ENCODE peak calls at places on chromosomes 12 and 14, in four cellular contexts. One of them, this sample, is unnamed.

GRCh38 chr14:30921788-30922187 is 47.4 kb downstream of the COCH start:
- DNase-seq in HepG2: no peak
- DNase-seq in H1: no peak
- DNase-seq in GM12878: no peak
- DNase-seq in this sample: no peak

GRCh38 chr12:1591029-1591428 is 3.4 kb downstream of the FBXL14 start:
- DNase-seq in GM12878: no peak
- DNase-seq in H1: no peak
- DNase-seq in HepG2: no peak
- DNase-seq in this sample: no peak

GRCh38 chr12:46677749-46678148 is 148.0 kb downstream of the SLC38A4 start:
- DNase-seq in GM12878: no peak
- DNase-seq in H1: no peak
- DNase-seq in HepG2: peak
- DNase-seq in this sample: peak

GRCh38 chr12:48999371-49000131 is at the start of gene DDN:
- DNase-seq in GM12878: no peak
- DNase-seq in HepG2: no peak
- DNase-seq in H1: no peak
- DNase-seq in this sample: no peak

GRCh38 chr12:94426049-94426448 is 33.6 kb downstream of the CEP83 start:
- DNase-seq in HepG2: no peak
- DNase-seq in GM12878: no peak
- DNase-seq in H1: no peak
- DNase-seq in this sample: peak

GRCh38 chr14:68687746-68688145 is 105.1 kb downstream of the ZFP36L1 start:
- DNase-seq in HepG2: no peak
- DNase-seq in H1: no peak
- DNase-seq in GM12878: no peak
- DNase-seq in this sample: no peak

GRCh38 chr12:43836455-43836989 is 641 bp downstream of the TMEM117 start:
- DNase-seq in GM12878: no peak
- DNase-seq in H1: no peak
- DNase-seq in HepG2: peak
- DNase-seq in this sample: no peak

GRCh38 chr14:67514650-67515385 is 18.3 kb upstream of the PLEKHH1 start:
- DNase-seq in HepG2: no peak
- DNase-seq in H1: no peak
- DNase-seq in GM12878: no peak
- DNase-seq in this sample: no peak

GRCh38 chr12:99334737-99335136 is 312.8 kb upstream of the GARIN6 start:
- DNase-seq in GM12878: no peak
- DNase-seq in HepG2: no peak
- DNase-seq in H1: no peak
- DNase-seq in this sample: no peak

GRCh38 chr12:47799357-47799955 is 20.2 kb downstream of the HDAC7 start:
- DNase-seq in HepG2: no peak
- DNase-seq in H1: no peak
- DNase-seq in GM12878: no peak
- DNase-seq in this sample: no peak

GRCh38 chr12:53963434-53964314 is 9.0 kb downstream of the HOXC12 start:
- DNase-seq in GM12878: no peak
- DNase-seq in HepG2: no peak
- DNase-seq in H1: no peak
- DNase-seq in this sample: no peak

GRCh38 chr14:27181304-27181703 is 583.5 kb upstream of the NOVA1 start:
- DNase-seq in GM12878: no peak
- DNase-seq in H1: no peak
- DNase-seq in HepG2: no peak
- DNase-seq in this sample: no peak

GRCh38 chr14:66503532-66503931 is 4.4 kb upstream of the GPHN start:
- DNase-seq in HepG2: no peak
- DNase-seq in H1: no peak
- DNase-seq in GM12878: no peak
- DNase-seq in this sample: no peak

GRCh38 chr14:35365130-35366047 is 39.2 kb downstream of the NFKBIA start:
- DNase-seq in GM12878: no peak
- DNase-seq in HepG2: peak
- DNase-seq in H1: no peak
- DNase-seq in this sample: no peak
- H3K9ac ChIP-seq in GM12878: no peak
- H3K9ac ChIP-seq in HepG2: peak
- H3K9ac ChIP-seq in H1: no peak
- H3K9ac ChIP-seq in this sample: no peak

GRCh38 chr12:70928066-70928465 is 7.5 kb upstream of the PTPRR start:
- DNase-seq in HepG2: no peak
- DNase-seq in GM12878: no peak
- DNase-seq in H1: no peak
- DNase-seq in this sample: no peak

GRCh38 chr12:70927356-70927755 is 6.8 kb upstream of the PTPRR start:
- DNase-seq in HepG2: no peak
- DNase-seq in GM12878: no peak
- DNase-seq in H1: no peak
- DNase-seq in this sample: no peak

GRCh38 chr12:70936414-70936813 is 15.9 kb upstream of the PTPRR start:
- DNase-seq in H1: no peak
- DNase-seq in GM12878: no peak
- DNase-seq in HepG2: no peak
- DNase-seq in this sample: no peak

GRCh38 chr12:70929029-70929428 is 8.5 kb upstream of the PTPRR start:
- DNase-seq in H1: no peak
- DNase-seq in GM12878: no peak
- DNase-seq in HepG2: no peak
- DNase-seq in this sample: no peak

DNA sequence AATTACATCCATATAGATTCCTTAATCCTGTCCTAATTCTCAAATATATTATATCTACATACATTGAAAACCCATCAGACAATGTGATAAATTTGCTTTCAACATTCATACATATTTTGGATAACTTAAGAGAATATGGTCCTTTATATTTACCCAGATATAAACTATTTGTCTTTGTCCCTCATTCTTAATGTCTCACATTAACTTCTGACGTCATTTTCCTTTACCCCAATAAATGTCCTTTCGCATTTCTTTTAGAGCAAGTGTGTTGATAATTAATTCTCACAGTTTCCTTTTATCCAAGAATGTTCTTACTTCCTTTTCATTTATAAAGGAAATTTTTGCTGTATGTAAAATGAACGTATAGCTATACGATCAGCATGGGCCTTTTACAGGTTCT is 12.6 kb upstream of the PTPRR start:
- DNase-seq in H1: no peak
- DNase-seq in GM12878: no peak
- DNase-seq in HepG2: no peak
- DNase-seq in this sample: no peak
- TF ChIP-seq SUZ12 in H1: no peak
- TF ChIP-seq SUZ12 in GM12878: no peak
- TF ChIP-seq SUZ12 in HepG2: no peak
- TF ChIP-seq SUZ12 in this sample: no peak

GRCh38 chr12:81644503-81644902 is 114.6 kb downstream of the PPFIA2 start:
- DNase-seq in GM12878: no peak
- DNase-seq in HepG2: peak
- DNase-seq in H1: no peak
- DNase-seq in this sample: peak
- TF ChIP-seq YY1 in GM12878: no peak
- TF ChIP-seq YY1 in HepG2: no peak
- TF ChIP-seq YY1 in H1: no peak
- TF ChIP-seq YY1 in this sample: no peak

GRCh38 chr12:65889144-65889880 is 65.0 kb downstream of the HMGA2 start:
- DNase-seq in HepG2: peak
- DNase-seq in GM12878: no peak
- DNase-seq in H1: no peak
- DNase-seq in this sample: no peak
- H3K9ac ChIP-seq in HepG2: no peak
- H3K9ac ChIP-seq in GM12878: no peak
- H3K9ac ChIP-seq in H1: no peak
- H3K9ac ChIP-seq in this sample: no peak

DNA sequence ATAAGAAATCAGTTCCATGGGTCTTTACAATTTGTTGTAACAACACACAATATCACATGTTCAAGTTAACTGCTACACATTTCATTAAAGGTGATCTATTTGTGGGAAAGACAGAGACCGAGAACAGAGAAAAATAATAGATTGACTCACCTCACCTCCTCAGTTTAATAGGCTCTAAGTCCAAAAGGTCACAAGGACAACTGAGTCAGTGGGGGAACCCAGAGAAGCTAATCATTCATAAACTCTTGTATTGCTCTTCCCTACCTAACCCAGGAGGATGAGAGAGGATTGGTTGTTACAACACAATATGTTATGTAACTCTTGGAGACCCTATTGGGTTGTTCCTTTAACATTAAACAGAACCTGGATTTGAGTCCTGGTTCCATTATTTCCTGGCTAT is 72.2 kb upstream of the CRY1 start:
- DNase-seq in GM12878: no peak
- DNase-seq in HepG2: no peak
- DNase-seq in H1: no peak
- DNase-seq in this sample: no peak
- TF ChIP-seq SUZ12 in GM12878: no peak
- TF ChIP-seq SUZ12 in HepG2: no peak
- TF ChIP-seq SUZ12 in H1: no peak
- TF ChIP-seq SUZ12 in this sample: no peak

GRCh38 chr14:76653875-76654572 is 107.2 kb upstream of the VASH1 start:
- DNase-seq in GM12878: no peak
- DNase-seq in HepG2: peak
- DNase-seq in H1: no peak
- DNase-seq in this sample: no peak
- TF ChIP-seq YY1 in GM12878: no peak
- TF ChIP-seq YY1 in HepG2: no peak
- TF ChIP-seq YY1 in H1: no peak
- TF ChIP-seq YY1 in this sample: no peak

GRCh38 chr14:51636109-51636508 is 15.6 kb upstream of the FRMD6 start:
- DNase-seq in H1: no peak
- DNase-seq in GM12878: no peak
- DNase-seq in HepG2: no peak
- DNase-seq in this sample: no peak

GRCh38 chr14:51643137-51643536 is 8.6 kb upstream of the FRMD6 start:
- DNase-seq in GM12878: no peak
- DNase-seq in H1: no peak
- DNase-seq in HepG2: no peak
- DNase-seq in this sample: no peak

GRCh38 chr14:51639668-51640316 is 11.9 kb upstream of the FRMD6 start:
- DNase-seq in H1: no peak
- DNase-seq in HepG2: no peak
- DNase-seq in GM12878: no peak
- DNase-seq in this sample: no peak

DNA sequence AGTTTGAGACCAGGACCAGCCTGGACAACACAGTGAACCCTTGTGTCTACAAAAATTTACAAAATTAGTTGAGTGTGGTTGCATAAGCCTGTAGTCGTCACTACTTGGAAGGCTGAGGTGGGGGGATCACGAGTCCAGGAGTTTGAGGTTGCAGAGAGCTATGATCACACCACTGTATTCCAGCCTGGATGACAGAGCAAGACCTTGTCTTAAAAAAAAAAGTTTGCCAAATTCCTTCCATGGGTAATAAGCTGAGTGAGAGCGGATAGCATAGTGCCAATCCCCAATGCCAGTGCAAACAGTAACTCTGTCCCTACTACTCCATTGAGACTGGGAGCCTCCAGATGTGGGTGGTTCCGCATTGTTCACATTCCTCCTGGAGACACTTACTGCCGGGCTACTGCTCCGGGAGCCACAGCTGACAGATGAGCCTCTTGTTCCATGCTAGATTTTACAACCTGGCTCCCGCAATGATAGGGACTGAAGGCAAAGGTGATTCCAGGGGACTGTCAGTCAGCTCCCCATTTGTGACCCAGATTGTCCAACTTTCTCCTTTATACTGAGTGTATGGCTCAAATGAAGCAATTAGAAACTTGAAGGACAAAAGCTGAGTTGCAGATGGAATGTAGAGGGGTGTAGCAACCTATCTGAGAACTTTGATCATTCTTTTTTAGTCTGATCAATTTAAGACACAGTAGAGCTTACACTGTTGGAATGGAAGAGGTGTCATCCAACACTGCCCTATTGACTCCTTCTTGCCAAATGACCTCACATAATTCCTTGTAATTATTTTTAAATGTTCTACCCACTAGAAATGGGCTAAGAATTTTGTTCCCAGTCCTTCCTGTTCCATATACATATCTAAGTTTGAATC is 13.4 kb upstream of the FRMD6 start:
- DNase-seq in H1: no peak
- DNase-seq in GM12878: no peak
- DNase-seq in HepG2: peak
- DNase-seq in this sample: no peak
- H3K9ac ChIP-seq in H1: no peak
- H3K9ac ChIP-seq in GM12878: no peak
- H3K9ac ChIP-seq in HepG2: no peak
- H3K9ac ChIP-seq in this sample: no peak

GRCh38 chr14:52856139-52856538 is 64.7 kb upstream of the GNPNAT1 start:
- DNase-seq in HepG2: no peak
- DNase-seq in H1: no peak
- DNase-seq in GM12878: no peak
- DNase-seq in this sample: no peak
- TF ChIP-seq SUZ12 in HepG2: no peak
- TF ChIP-seq SUZ12 in H1: no peak
- TF ChIP-seq SUZ12 in GM12878: no peak
- TF ChIP-seq SUZ12 in this sample: no peak

GRCh38 chr14:71852201-71852600 is 80.0 kb upstream of the RGS6 start:
- DNase-seq in H1: no peak
- DNase-seq in HepG2: no peak
- DNase-seq in GM12878: no peak
- DNase-seq in this sample: no peak
- TF ChIP-seq YY1 in H1: no peak
- TF ChIP-seq YY1 in HepG2: no peak
- TF ChIP-seq YY1 in GM12878: no peak
- TF ChIP-seq YY1 in this sample: no peak

This sample was measured in NT2/D1.